ENCODE peak calls at places on chromosomes 7 and 10, in eight cellular contexts. One of them, this sample, is unnamed.

GRCh38 chr10:58400609-58401008 is 15.4 kb downstream of the TFAM start:
- DNase-seq in Calu3: no peak
- DNase-seq in CD4-positive, CD25-positive, alpha-beta regulatory T cell: no peak
- DNase-seq in aorta: no peak
- DNase-seq in GM03348: no peak
- DNase-seq in iPS-NIHi11: no peak
- DNase-seq in hypothalamus: no peak
- DNase-seq in activated CD4-positive, alpha-beta T cell treated with anti-CD3 and anti-CD28 coated beads, Interleukin-2, amount 50 U/mL, for 48 hours: no peak
- DNase-seq in this sample: no peak

GRCh38 chr7:12162420-12163113 is 48.5 kb upstream of the TMEM106B start:
- DNase-seq in hypothalamus: no peak
- DNase-seq in CD4-positive, CD25-positive, alpha-beta regulatory T cell: no peak
- DNase-seq in aorta: no peak
- DNase-seq in activated CD4-positive, alpha-beta T cell treated with anti-CD3 and anti-CD28 coated beads, Interleukin-2, amount 50 U/mL, for 48 hours: no peak
- DNase-seq in Calu3: peak
- DNase-seq in iPS-NIHi11: no peak
- DNase-seq in GM03348: peak
- DNase-seq in this sample: no peak

GRCh38 chr7:113374924-113375323 is 256.6 kb upstream of the SMIM30 start:
- DNase-seq in GM03348: no peak
- DNase-seq in Calu3: no peak
- DNase-seq in aorta: no peak
- DNase-seq in CD4-positive, CD25-positive, alpha-beta regulatory T cell: no peak
- DNase-seq in activated CD4-positive, alpha-beta T cell treated with anti-CD3 and anti-CD28 coated beads, Interleukin-2, amount 50 U/mL, for 48 hours: no peak
- DNase-seq in iPS-NIHi11: no peak
- DNase-seq in hypothalamus: no peak
- DNase-seq in this sample: no peak

GRCh38 chr7:18509491-18509890 is 13.9 kb downstream of the HDAC9 start:
- DNase-seq in hypothalamus: no peak
- DNase-seq in iPS-NIHi11: no peak
- DNase-seq in aorta: no peak
- DNase-seq in activated CD4-positive, alpha-beta T cell treated with anti-CD3 and anti-CD28 coated beads, Interleukin-2, amount 50 U/mL, for 48 hours: no peak
- DNase-seq in Calu3: no peak
- DNase-seq in GM03348: no peak
- DNase-seq in CD4-positive, CD25-positive, alpha-beta regulatory T cell: no peak
- DNase-seq in this sample: peak

GRCh38 chr10:74949434-74949833 is 123.0 kb downstream of the KAT6B start:
- DNase-seq in Calu3: no peak
- DNase-seq in aorta: no peak
- DNase-seq in activated CD4-positive, alpha-beta T cell treated with anti-CD3 and anti-CD28 coated beads, Interleukin-2, amount 50 U/mL, for 48 hours: no peak
- DNase-seq in CD4-positive, CD25-positive, alpha-beta regulatory T cell: no peak
- DNase-seq in GM03348: peak
- DNase-seq in iPS-NIHi11: no peak
- DNase-seq in hypothalamus: no peak
- DNase-seq in this sample: peak

GRCh38 chr7:100415448-100415847 is 13.1 kb downstream of the ZCWPW1 start:
- DNase-seq in Calu3: no peak
- DNase-seq in CD4-positive, CD25-positive, alpha-beta regulatory T cell: no peak
- DNase-seq in iPS-NIHi11: no peak
- DNase-seq in hypothalamus: no peak
- DNase-seq in aorta: no peak
- DNase-seq in GM03348: no peak
- DNase-seq in activated CD4-positive, alpha-beta T cell treated with anti-CD3 and anti-CD28 coated beads, Interleukin-2, amount 50 U/mL, for 48 hours: no peak
- DNase-seq in this sample: no peak

GRCh38 chr10:122911889-122912484 is 1.6 kb downstream of the FAM24A start:
- DNase-seq in Calu3: peak
- DNase-seq in iPS-NIHi11: peak
- DNase-seq in hypothalamus: no peak
- DNase-seq in CD4-positive, CD25-positive, alpha-beta regulatory T cell: peak
- DNase-seq in activated CD4-positive, alpha-beta T cell treated with anti-CD3 and anti-CD28 coated beads, Interleukin-2, amount 50 U/mL, for 48 hours: peak
- DNase-seq in aorta: no peak
- DNase-seq in GM03348: peak
- DNase-seq in this sample: peak

GRCh38 chr10:110524864-110525242 is 27.1 kb downstream of the DUSP5 start:
- DNase-seq in GM03348: no peak
- DNase-seq in aorta: no peak
- DNase-seq in CD4-positive, CD25-positive, alpha-beta regulatory T cell: no peak
- DNase-seq in hypothalamus: no peak
- DNase-seq in iPS-NIHi11: no peak
- DNase-seq in Calu3: no peak
- DNase-seq in activated CD4-positive, alpha-beta T cell treated with anti-CD3 and anti-CD28 coated beads, Interleukin-2, amount 50 U/mL, for 48 hours: no peak
- DNase-seq in this sample: peak

GRCh38 chr10:129522041-129522585 is 55.1 kb downstream of the MGMT start:
- DNase-seq in Calu3: no peak
- DNase-seq in activated CD4-positive, alpha-beta T cell treated with anti-CD3 and anti-CD28 coated beads, Interleukin-2, amount 50 U/mL, for 48 hours: no peak
- DNase-seq in GM03348: no peak
- DNase-seq in hypothalamus: no peak
- DNase-seq in iPS-NIHi11: peak
- DNase-seq in aorta: no peak
- DNase-seq in CD4-positive, CD25-positive, alpha-beta regulatory T cell: no peak
- DNase-seq in this sample: no peak

GRCh38 chr10:22615819-22616499 is 98.4 kb downstream of the PIP4K2A start:
- DNase-seq in Calu3: peak
- DNase-seq in GM03348: peak
- DNase-seq in aorta: peak
- DNase-seq in iPS-NIHi11: no peak
- DNase-seq in activated CD4-positive, alpha-beta T cell treated with anti-CD3 and anti-CD28 coated beads, Interleukin-2, amount 50 U/mL, for 48 hours: peak
- DNase-seq in hypothalamus: no peak
- DNase-seq in CD4-positive, CD25-positive, alpha-beta regulatory T cell: no peak
- DNase-seq in this sample: no peak

GRCh38 chr10:132142396-132143161 is 44.2 kb upstream of the DPYSL4 start:
- DNase-seq in hypothalamus: peak
- DNase-seq in Calu3: peak
- DNase-seq in GM03348: peak
- DNase-seq in activated CD4-positive, alpha-beta T cell treated with anti-CD3 and anti-CD28 coated beads, Interleukin-2, amount 50 U/mL, for 48 hours: peak
- DNase-seq in aorta: peak
- DNase-seq in iPS-NIHi11: peak
- DNase-seq in CD4-positive, CD25-positive, alpha-beta regulatory T cell: peak
- DNase-seq in this sample: peak

GRCh38 chr7:157032644-157033482 is 22.4 kb upstream of the MNX1 start:
- DNase-seq in activated CD4-positive, alpha-beta T cell treated with anti-CD3 and anti-CD28 coated beads, Interleukin-2, amount 50 U/mL, for 48 hours: no peak
- DNase-seq in Calu3: no peak
- DNase-seq in aorta: no peak
- DNase-seq in CD4-positive, CD25-positive, alpha-beta regulatory T cell: no peak
- DNase-seq in GM03348: no peak
- DNase-seq in hypothalamus: no peak
- DNase-seq in iPS-NIHi11: no peak
- DNase-seq in this sample: no peak

GRCh38 chr7:11261470-11261869 is 287.8 kb downstream of the PHF14 start:
- DNase-seq in CD4-positive, CD25-positive, alpha-beta regulatory T cell: no peak
- DNase-seq in activated CD4-positive, alpha-beta T cell treated with anti-CD3 and anti-CD28 coated beads, Interleukin-2, amount 50 U/mL, for 48 hours: no peak
- DNase-seq in aorta: no peak
- DNase-seq in GM03348: no peak
- DNase-seq in Calu3: peak
- DNase-seq in iPS-NIHi11: no peak
- DNase-seq in hypothalamus: no peak
- DNase-seq in this sample: no peak

GRCh38 chr7:102811942-102812678 is 63.3 kb downstream of the FAM185A start:
- DNase-seq in Calu3: no peak
- DNase-seq in aorta: no peak
- DNase-seq in hypothalamus: no peak
- DNase-seq in activated CD4-positive, alpha-beta T cell treated with anti-CD3 and anti-CD28 coated beads, Interleukin-2, amount 50 U/mL, for 48 hours: no peak
- DNase-seq in GM03348: no peak
- DNase-seq in CD4-positive, CD25-positive, alpha-beta regulatory T cell: no peak
- DNase-seq in iPS-NIHi11: no peak
- DNase-seq in this sample: no peak

GRCh38 chr10:130301026-130301892 is 165.1 kb downstream of the GLRX3 start:
- DNase-seq in iPS-NIHi11: peak
- DNase-seq in GM03348: no peak
- DNase-seq in CD4-positive, CD25-positive, alpha-beta regulatory T cell: peak
- DNase-seq in Calu3: no peak
- DNase-seq in aorta: peak
- DNase-seq in activated CD4-positive, alpha-beta T cell treated with anti-CD3 and anti-CD28 coated beads, Interleukin-2, amount 50 U/mL, for 48 hours: peak
- DNase-seq in hypothalamus: no peak
- DNase-seq in this sample: peak

GRCh38 chr7:138980575-138981285 is 459 bp downstream of the KIAA1549 start:
- DNase-seq in hypothalamus: no peak
- DNase-seq in GM03348: no peak
- DNase-seq in iPS-NIHi11: no peak
- DNase-seq in CD4-positive, CD25-positive, alpha-beta regulatory T cell: no peak
- DNase-seq in aorta: no peak
- DNase-seq in Calu3: no peak
- DNase-seq in activated CD4-positive, alpha-beta T cell treated with anti-CD3 and anti-CD28 coated beads, Interleukin-2, amount 50 U/mL, for 48 hours: peak
- DNase-seq in this sample: peak

GRCh38 chr7:117250245-117250644 is 72.6 kb downstream of the WNT2 start:
- DNase-seq in aorta: no peak
- DNase-seq in iPS-NIHi11: no peak
- DNase-seq in hypothalamus: no peak
- DNase-seq in CD4-positive, CD25-positive, alpha-beta regulatory T cell: no peak
- DNase-seq in Calu3: no peak
- DNase-seq in GM03348: no peak
- DNase-seq in activated CD4-positive, alpha-beta T cell treated with anti-CD3 and anti-CD28 coated beads, Interleukin-2, amount 50 U/mL, for 48 hours: no peak
- DNase-seq in this sample: no peak

GRCh38 chr10:126588024-126588423 is 82.5 kb downstream of the C10orf90 start:
- DNase-seq in iPS-NIHi11: no peak
- DNase-seq in GM03348: no peak
- DNase-seq in aorta: no peak
- DNase-seq in hypothalamus: no peak
- DNase-seq in CD4-positive, CD25-positive, alpha-beta regulatory T cell: no peak
- DNase-seq in Calu3: no peak
- DNase-seq in activated CD4-positive, alpha-beta T cell treated with anti-CD3 and anti-CD28 coated beads, Interleukin-2, amount 50 U/mL, for 48 hours: no peak
- DNase-seq in this sample: no peak

GRCh38 chr10:71080381-71081228 is 131.8 kb upstream of the UNC5B start:
- DNase-seq in iPS-NIHi11: no peak
- DNase-seq in GM03348: no peak
- DNase-seq in Calu3: no peak
- DNase-seq in hypothalamus: no peak
- DNase-seq in activated CD4-positive, alpha-beta T cell treated with anti-CD3 and anti-CD28 coated beads, Interleukin-2, amount 50 U/mL, for 48 hours: no peak
- DNase-seq in CD4-positive, CD25-positive, alpha-beta regulatory T cell: no peak
- DNase-seq in aorta: no peak
- DNase-seq in this sample: peak

GRCh38 chr10:1854271-1854670 is 116.9 kb upstream of the ADARB2 start:
- DNase-seq in hypothalamus: no peak
- DNase-seq in GM03348: no peak
- DNase-seq in activated CD4-positive, alpha-beta T cell treated with anti-CD3 and anti-CD28 coated beads, Interleukin-2, amount 50 U/mL, for 48 hours: no peak
- DNase-seq in aorta: no peak
- DNase-seq in CD4-positive, CD25-positive, alpha-beta regulatory T cell: no peak
- DNase-seq in Calu3: no peak
- DNase-seq in iPS-NIHi11: no peak
- DNase-seq in this sample: no peak

GRCh38 chr7:33500590-33500989 is 371.2 kb downstream of the BBS9 start:
- DNase-seq in hypothalamus: no peak
- DNase-seq in CD4-positive, CD25-positive, alpha-beta regulatory T cell: no peak
- DNase-seq in Calu3: no peak
- DNase-seq in iPS-NIHi11: no peak
- DNase-seq in aorta: no peak
- DNase-seq in activated CD4-positive, alpha-beta T cell treated with anti-CD3 and anti-CD28 coated beads, Interleukin-2, amount 50 U/mL, for 48 hours: no peak
- DNase-seq in GM03348: peak
- DNase-seq in this sample: peak

GRCh38 chr7:93910076-93910994 is 4.0 kb downstream of the GNGT1 start:
- DNase-seq in hypothalamus: no peak
- DNase-seq in activated CD4-positive, alpha-beta T cell treated with anti-CD3 and anti-CD28 coated beads, Interleukin-2, amount 50 U/mL, for 48 hours: no peak
- DNase-seq in iPS-NIHi11: no peak
- DNase-seq in GM03348: peak
- DNase-seq in aorta: no peak
- DNase-seq in Calu3: no peak
- DNase-seq in CD4-positive, CD25-positive, alpha-beta regulatory T cell: no peak
- DNase-seq in this sample: peak

GRCh38 chr7:13794581-13794980 is 194.9 kb downstream of the ETV1 start:
- DNase-seq in CD4-positive, CD25-positive, alpha-beta regulatory T cell: no peak
- DNase-seq in Calu3: no peak
- DNase-seq in activated CD4-positive, alpha-beta T cell treated with anti-CD3 and anti-CD28 coated beads, Interleukin-2, amount 50 U/mL, for 48 hours: no peak
- DNase-seq in GM03348: no peak
- DNase-seq in iPS-NIHi11: no peak
- DNase-seq in aorta: no peak
- DNase-seq in hypothalamus: no peak
- DNase-seq in this sample: no peak

This sample was measured in myocyte.